ENCODE peak calls at places on chromosomes 2 and 18, in four cellular contexts. M, Z, Q and R are unnamed samples.

GRCh38 chr2:20224716-20225293 is at the start of gene SDC1:
- DNase-seq in M (no peak), Q (peak), Z (peak), R (no peak)

GRCh38 chr2:136058951-136059530 is 58.9 kb downstream of the CXCR4 start:
- DNase-seq in M (no peak), Z (no peak), Q (no peak), R (no peak)

GRCh38 chr18:3397031-3397750 is 52.8 kb upstream of the TGIF1 start:
- DNase-seq in Q (no peak), M (no peak), Z (no peak), R (no peak)

GRCh38 chr2:238134393-238134785 is 4.1 kb upstream of the KLHL30 start:
- DNase-seq in Z (no peak), Q (no peak), M (peak), R (no peak)

GRCh38 chr2:161250864-161251436 is 57.3 kb upstream of the PSMD14 start:
- DNase-seq in Q (peak), Z (peak), M (no peak), R (no peak)

GRCh38 chr2:170221317-170222288 is 43.7 kb downstream of the MYO3B start:
- DNase-seq in Q (peak), M (no peak), Z (peak), R (no peak)

GRCh38 chr2:88452151-88452851 is at the start of gene FOXI3:
- DNase-seq in Q (no peak), Z (no peak), M (no peak), R (no peak)

GRCh38 chr2:76640905-76641304 is 881.3 kb downstream of the LRRTM4 start:
- DNase-seq in Z (no peak), M (peak), Q (no peak), R (no peak)

GRCh38 chr2:241073166-241074064 is 28.7 kb downstream of the MTERF4 start:
- DNase-seq in M (no peak), Q (no peak), Z (no peak), R (peak)

GRCh38 chr2:23757686-23758433 is 169.1 kb downstream of the ATAD2B start:
- DNase-seq in M (no peak), Q (peak), Z (peak), R (no peak)

GRCh38 chr2:200728630-200729029 is 83.1 kb upstream of the BZW1 start:
- DNase-seq in M (no peak), Z (peak), Q (peak), R (no peak)

GRCh38 chr2:97726311-97727064 is 13.1 kb downstream of the ZAP70 start:
- DNase-seq in Z (peak), M (peak), Q (peak), R (no peak)

GRCh38 chr18:73975266-73975665 is 172.4 kb downstream of the FBXO15 start:
- DNase-seq in Z (peak), Q (peak), M (no peak), R (no peak)

GRCh38 chr2:99706734-99707133 is 216.9 kb upstream of the REV1 start:
- DNase-seq in Q (no peak), M (no peak), Z (no peak), R (no peak)

GRCh38 chr2:240429872-240430491 is 5.5 kb upstream of the GPC1 start:
- DNase-seq in M (peak), Z (no peak), Q (no peak), R (peak)

GRCh38 chr2:69169990-69170389 is 157.0 kb downstream of the ANTXR1 start:
- DNase-seq in Z (no peak), M (no peak), Q (no peak), R (no peak)

GRCh38 chr2:134668821-134669220 is 50.0 kb downstream of the TMEM163 start:
- DNase-seq in M (no peak), Q (no peak), Z (no peak), R (no peak)

GRCh38 chr2:238483656-238484055 is 56.9 kb downstream of the ASB1 start:
- DNase-seq in M (no peak), Q (no peak), Z (no peak), R (no peak)

GRCh38 chr2:238510911-238511613 is 84.3 kb downstream of the ASB1 start:
- DNase-seq in Q (no peak), M (no peak), Z (no peak), R (no peak)

GRCh38 chr2:201070966-201071304 is 536 bp downstream of the HYCC2 start:
- DNase-seq in Q (peak), M (no peak), Z (no peak), R (no peak)

GRCh38 chr18:56162316-56162715 is 476.1 kb downstream of the TXNL1 start:
- DNase-seq in Z (peak), Q (peak), M (no peak), R (no peak)

GRCh38 chr18:58113337-58113736 is 69.3 kb downstream of the NEDD4L start:
- DNase-seq in Z (no peak), Q (no peak), M (no peak), R (no peak)

GRCh38 chr2:177733322-177733855 is 339.2 kb downstream of the PDE11A start:
- DNase-seq in M (no peak), Z (no peak), Q (no peak), R (no peak)

GRCh38 chr18:36017232-36017631 is 44.8 kb downstream of the RMP24 start:
- DNase-seq in M (no peak), Z (no peak), Q (no peak), R (no peak)

GRCh38 chr18:49168281-49168680 is 217.5 kb upstream of the SMAD7 start:
- DNase-seq in M (no peak), Q (no peak), Z (no peak), R (no peak)

GRCh38 chr2:182816856-182817255 is 49.6 kb downstream of the FRZB start:
- DNase-seq in M (no peak), Z (peak), Q (no peak), R (no peak)

GRCh38 chr2:66691199-66691975 is 256.5 kb downstream of the MEIS1 start:
- DNase-seq in Q (no peak), Z (peak), M (no peak), R (no peak)

GRCh38 chr2:202494300-202494699 is 118.2 kb downstream of the BMPR2 start:
- DNase-seq in M (no peak), Q (peak), Z (peak), R (no peak)

GRCh38 chr2:37984589-37984988 is 59.5 kb downstream of the RMDN2 start:
- DNase-seq in M (no peak), Z (peak), Q (peak), R (no peak)

GRCh38 chr18:34122724-34123334 is 101.9 kb downstream of the NOL4 start:
- DNase-seq in M (no peak), Z (peak), Q (peak), R (no peak)

GRCh38 chr2:157182834-157183396 is 74.6 kb upstream of the GALNT5 start:
- DNase-seq in M (no peak), Z (peak), Q (peak), R (no peak)

GRCh38 chr2:102155703-102156515 is 13.4 kb downstream of the IL1R1 start:
- DNase-seq in M (no peak), Z (peak), Q (peak), R (peak)

DNA sequence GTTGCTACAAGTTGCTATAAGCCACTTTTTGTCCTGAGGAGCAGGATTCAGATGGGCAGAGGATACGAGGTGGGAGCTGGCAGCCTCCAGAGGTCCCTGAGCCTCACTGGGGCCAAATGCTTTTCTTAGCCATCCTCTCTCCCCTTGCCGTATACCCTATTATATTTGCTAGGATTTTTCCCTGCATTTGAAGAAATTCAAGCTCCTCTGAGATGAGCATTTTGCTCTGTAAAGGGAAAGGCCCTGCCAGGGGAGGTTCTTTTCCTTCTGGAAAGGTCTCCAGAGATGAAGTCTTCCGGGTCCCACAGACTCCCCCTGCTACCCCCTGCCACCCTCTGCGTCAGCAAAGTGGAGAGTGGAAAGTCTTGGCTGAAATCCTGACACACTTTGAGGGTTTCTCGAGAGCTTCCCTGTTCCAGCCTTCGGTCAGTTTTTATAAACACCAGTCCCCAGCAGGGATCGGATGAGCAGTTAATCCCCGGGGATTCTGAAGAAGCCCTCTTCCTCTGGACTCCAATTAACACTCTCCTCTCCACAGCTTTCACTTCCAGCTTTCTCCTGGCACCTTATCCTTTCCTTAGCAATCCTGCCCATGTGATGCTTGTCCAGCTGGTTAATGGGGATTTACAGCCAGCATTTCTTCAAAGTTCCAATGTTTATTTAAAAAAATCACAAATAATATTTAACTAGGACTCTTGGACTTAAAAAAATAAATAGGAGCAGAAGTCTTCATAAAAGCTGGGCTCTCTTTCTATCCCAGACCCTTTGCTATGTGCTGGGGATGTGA is 13.1 kb downstream of the CYRIA start:
- DNase-seq in Q (peak), M (no peak), Z (peak), R (no peak)
- H3K27ac ChIP-seq in Q (no peak), M (peak), Z (peak), R (peak)

DNA sequence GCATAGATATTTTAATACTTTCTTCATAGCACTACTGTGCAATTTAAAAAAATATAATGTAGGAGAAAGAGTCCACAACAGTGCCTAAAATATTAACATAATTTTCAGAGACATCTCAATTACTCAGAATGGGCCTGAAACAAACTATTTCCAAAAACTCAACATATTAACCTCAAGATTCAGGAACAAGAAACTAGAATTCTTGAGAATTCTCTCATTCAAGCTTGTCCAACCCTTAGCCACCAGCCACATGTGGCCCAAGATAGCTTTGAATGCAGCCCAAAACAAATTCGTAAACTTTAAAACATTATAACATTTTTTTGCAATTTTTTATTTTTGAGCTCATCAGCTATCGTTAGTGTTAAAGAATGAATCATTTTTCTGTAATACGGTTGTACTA is 35.2 kb downstream of the LNPK start:
- DNase-seq in Q (no peak), M (no peak), Z (no peak), R (no peak)
- H3K27ac ChIP-seq in Q (no peak), M (no peak), Z (no peak), R (no peak)

GRCh38 chr2:204064119-204064518 is 127.6 kb downstream of the ICOS start:
- DNase-seq in Z (no peak), Q (no peak), M (no peak), R (no peak)
- H3K27ac ChIP-seq in Z (no peak), Q (no peak), M (no peak), R (no peak)

DNA sequence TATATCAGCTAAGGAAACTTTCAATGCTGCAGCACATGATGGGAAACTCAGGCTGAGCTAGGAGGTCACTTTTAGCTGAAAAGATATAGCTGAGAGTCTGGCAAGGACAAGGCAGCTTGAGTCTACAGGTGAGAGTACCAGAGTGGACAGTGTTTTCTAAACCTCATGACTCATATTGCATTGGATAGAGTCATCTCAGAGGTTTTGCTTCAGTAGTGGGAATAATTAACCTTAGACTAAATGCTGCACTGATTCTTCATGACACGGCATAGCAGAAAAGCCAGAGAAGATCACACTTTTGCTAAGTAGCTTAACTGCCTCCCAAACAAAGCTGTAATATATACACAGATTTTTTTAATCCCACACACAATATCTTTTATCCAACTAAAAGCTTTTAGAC is 865.0 kb upstream of the CDH2 start:
- DNase-seq in Q (no peak), Z (no peak), M (no peak), R (no peak)
- H3K27ac ChIP-seq in Q (no peak), Z (no peak), M (no peak), R (no peak)

DNA sequence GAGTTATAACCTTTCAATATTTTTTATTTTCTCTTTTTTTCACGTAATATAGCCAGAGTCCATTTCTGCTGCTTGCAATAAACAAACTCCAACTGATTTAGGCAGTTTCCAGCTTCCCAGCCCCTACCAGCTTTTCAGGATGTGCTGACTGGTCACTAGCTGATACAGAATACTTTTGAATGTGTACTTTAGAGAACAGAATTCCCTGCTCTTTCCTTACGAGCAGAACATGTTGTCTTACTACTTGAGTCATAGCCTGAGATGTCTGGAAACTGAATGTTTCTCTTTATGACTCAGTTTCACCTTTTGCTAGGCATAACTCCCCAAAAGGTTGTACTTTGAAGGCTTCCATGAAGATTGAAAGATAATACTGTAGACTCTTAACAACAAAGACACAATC is 44.5 kb upstream of the KCNE4 start:
- DNase-seq in Z (peak), Q (no peak), M (no peak), R (no peak)
- H3K27ac ChIP-seq in Z (peak), Q (no peak), M (peak), R (no peak)

GRCh38 chr2:152580722-152581121 is 136.5 kb downstream of the PRPF40A start:
- DNase-seq in M (no peak), Z (no peak), Q (no peak), R (no peak)
- H3K27ac ChIP-seq in M (no peak), Z (no peak), Q (no peak), R (no peak)

DNA sequence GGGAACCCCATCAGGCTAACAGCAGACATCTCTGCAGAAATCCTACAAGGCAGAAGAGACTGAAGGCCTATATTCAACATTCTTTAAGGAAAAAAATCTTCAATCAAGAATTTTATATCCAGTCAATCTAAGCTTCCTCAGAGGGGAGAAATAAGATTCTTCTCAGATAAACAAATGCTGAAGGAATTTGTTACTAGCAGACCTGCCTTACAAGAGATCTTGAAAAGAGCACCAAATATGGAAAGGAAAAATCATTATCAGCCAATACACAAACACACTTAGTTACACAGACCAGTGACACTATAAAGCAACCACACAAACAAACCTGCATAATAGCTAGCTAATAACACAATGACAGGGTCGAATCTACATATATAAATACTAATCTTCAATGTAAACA is 96.5 kb downstream of the SUCLG1 start:
- DNase-seq in Q (no peak), M (no peak), Z (no peak), R (no peak)
- H3K27ac ChIP-seq in Q (no peak), M (no peak), Z (no peak), R (no peak)